ENCODE peak calls at places on chromosomes 3 and 15, in seven cellular contexts. V is activated CD8-positive, alpha-beta memory T cell treated with anti-CD3 and anti-CD28 coated beads for 48 hours; O is SK-MEL-5; N is AG10803; Q is midbrain; A is renal cortical epithelial cell; U is kidney tubule cell. W is an unnamed sample.

GRCh38 chr15:56929389-56929788 is 10.9 kb downstream of the TCF12 start:
- DNase-seq in O (no peak), A (peak; percentile 81), U (peak; percentile 62), N (peak; percentile 39), Q (no peak), V (no peak), W (no peak)

GRCh38 chr15:39845582-39845981 is 62.9 kb upstream of the FSIP1 start:
- DNase-seq in A (no peak), Q (no peak), U (no peak), V (no peak), N (no peak), O (no peak), W (no peak)

GRCh38 chr3:181726351-181727121 is 14.8 kb downstream of the SOX2 start:
- DNase-seq in Q (no peak), V (no peak), N (no peak), U (no peak), O (no peak), A (no peak), W (no peak)

GRCh38 chr3:45464336-45464809 is 76.0 kb downstream of the LARS2 start:
- DNase-seq in V (no peak), Q (no peak), A (no peak), N (no peak), U (no peak), O (no peak), W (peak; percentile 11)

GRCh38 chr3:23183731-23184130 is 19.4 kb upstream of the UBE2E2 start:
- DNase-seq in Q (peak; percentile 23), O (peak; percentile 85), A (peak; percentile 59), U (peak; percentile 65), V (no peak), N (peak; percentile 51), W (no peak)

GRCh38 chr15:42157381-42157780 is 945 bp upstream of the PLA2G4F start:
- DNase-seq in Q (no peak), N (no peak), A (no peak), V (no peak), U (no peak), O (no peak), W (no peak)

GRCh38 chr3:195224156-195224979 is 46.6 kb downstream of the XXYLT1 start:
- DNase-seq in A (no peak), U (no peak), V (no peak), N (no peak), O (no peak), Q (no peak), W (no peak)

GRCh38 chr3:195154793-195155535 is 116.0 kb downstream of the XXYLT1 start:
- DNase-seq in Q (peak; percentile 74), N (peak; percentile 91), O (no peak), V (no peak), U (peak; percentile 82), A (peak; percentile 80), W (no peak)

GRCh38 chr3:149813367-149814281 is 609 bp downstream of the RNF13 start:
- DNase-seq in V (peak; percentile 7), Q (peak; percentile 69), N (peak; percentile 36), O (peak; percentile 62), A (peak; percentile 47), U (peak; percentile 40), W (peak; percentile 16)

W was measured in CD4-positive, CD25-positive, alpha-beta regulatory T cell.